ENCODE peak calls at places on chromosomes 12 and 14, in four cellular contexts. A is SK-N-SH, S is HFF-Myc, H is DND-41. U is an unnamed sample.

GRCh38 chr14:58298880-58299664 is 717 bp downstream of the ARID4A start:
- DNase-seq in A (peak), S (no peak), H (peak), U (peak)

GRCh38 chr14:96940009-96940408 is 142.8 kb downstream of the VRK1 start:
- DNase-seq in S (no peak), A (no peak), H (peak), U (peak)

GRCh38 chr12:110578522-110579238 is 4.4 kb downstream of the PPTC7 start:
- DNase-seq in H (no peak), S (no peak), A (no peak), U (no peak)

GRCh38 chr14:57576498-57576897 is 82.8 kb upstream of the CCDC198 start:
- DNase-seq in A (no peak), H (no peak), S (no peak), U (no peak)

GRCh38 chr12:24557738-24558137 is 391.2 kb downstream of the BCAT1 start:
- DNase-seq in H (no peak), S (no peak), A (no peak), U (no peak)

GRCh38 chr14:53152627-53152908 is 555 bp downstream of the DDHD1 start:
- DNase-seq in A (no peak), S (no peak), H (peak), U (no peak)

GRCh38 chr12:47088021-47088944 is 8.5 kb upstream of the AMIGO2 start:
- DNase-seq in A (no peak), S (no peak), H (no peak), U (no peak)

GRCh38 chr14:61417890-61418455 is 96.6 kb downstream of the PRKCH start:
- DNase-seq in A (no peak), S (no peak), H (no peak), U (no peak)

GRCh38 chr12:1355396-1355795 is 239.0 kb downstream of the FBXL14 start:
- DNase-seq in A (no peak), H (no peak), S (no peak), U (no peak)

DNA sequence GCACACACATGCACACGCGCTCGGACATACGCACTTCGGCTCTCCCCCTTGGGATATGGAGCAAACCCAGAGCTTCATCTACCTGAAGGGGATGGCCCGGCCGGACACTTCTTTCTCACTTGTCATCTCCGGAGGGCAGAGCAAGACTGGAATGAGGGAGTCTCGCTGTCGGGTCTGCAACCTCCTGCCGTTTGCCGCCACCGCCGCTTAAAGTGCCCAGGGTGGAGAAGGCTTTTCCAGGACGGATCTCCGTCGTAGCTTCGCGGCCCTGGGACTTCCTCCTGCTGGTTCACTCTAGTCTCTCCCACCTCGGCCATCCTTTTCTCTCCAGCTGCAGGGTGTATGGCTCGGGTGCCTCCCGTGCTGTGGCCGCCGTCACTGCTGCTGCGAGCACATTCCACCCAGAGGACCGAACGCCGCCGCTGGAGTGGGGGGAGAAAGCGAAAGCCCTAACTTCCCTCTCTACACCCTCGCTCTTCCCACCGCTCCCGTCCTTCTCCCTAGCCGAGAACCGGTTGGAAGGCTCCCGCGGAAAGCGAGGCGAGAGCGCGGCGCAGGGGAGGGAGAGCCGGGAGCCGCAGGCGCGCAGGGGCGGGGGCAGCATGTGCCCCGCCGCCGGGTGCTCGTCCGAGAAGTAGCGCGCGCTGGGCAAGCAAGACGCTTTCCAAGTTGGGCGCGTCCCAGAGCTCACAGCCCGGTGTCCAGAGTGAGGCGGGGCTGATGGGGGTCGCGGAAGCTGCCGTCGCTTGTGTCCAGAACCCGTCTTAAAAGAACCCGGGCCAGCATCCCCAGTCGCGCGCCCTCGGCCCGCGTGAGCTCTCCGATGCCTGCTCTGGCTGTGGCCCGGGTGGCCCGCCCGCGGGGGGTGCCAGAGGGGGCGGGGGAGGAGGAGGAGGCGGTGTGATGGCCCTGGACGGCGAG is at the start of gene TRHDE:
- DNase-seq in H (no peak), S (no peak), A (peak), U (no peak)
- H3K4me3 ChIP-seq in H (no peak), S (peak), A (peak), U (no peak)

GRCh38 chr12:30016656-30017055 is 232.9 kb upstream of the TMTC1 start:
- DNase-seq in H (no peak), A (no peak), S (no peak), U (no peak)

GRCh38 chr12:30015661-30016060 is 231.9 kb upstream of the TMTC1 start:
- DNase-seq in H (no peak), S (no peak), A (no peak), U (no peak)

GRCh38 chr12:30010071-30011052 is 226.6 kb upstream of the TMTC1 start:
- DNase-seq in A (no peak), S (no peak), H (no peak), U (no peak)

DNA sequence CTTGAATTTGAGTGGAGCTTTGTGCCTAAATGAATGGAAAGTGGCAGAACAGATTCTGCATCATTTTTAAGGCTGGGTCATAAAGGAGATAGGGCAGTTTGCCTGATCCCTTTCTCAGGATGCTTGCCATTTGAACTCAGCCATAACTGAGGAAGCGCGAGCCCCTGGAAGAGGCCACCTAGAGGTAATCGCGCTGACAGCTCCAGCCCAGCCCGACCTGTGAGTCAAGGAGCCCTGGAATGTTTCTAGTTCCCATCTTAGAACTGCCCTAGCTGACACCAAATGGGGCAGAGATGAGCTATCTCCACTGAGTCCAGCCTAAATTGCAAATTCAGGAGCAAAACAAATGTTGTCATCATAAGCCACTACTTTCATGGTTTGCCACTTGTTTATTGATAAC is 229.3 kb upstream of the TMTC1 start:
- DNase-seq in H (no peak), A (no peak), S (no peak), U (no peak)
- TF ChIP-seq CTCF in H (no peak), A (no peak), S (no peak), U (no peak)

GRCh38 chr12:52020126-52020525 is 13.4 kb downstream of the TAMALIN start:
- DNase-seq in H (no peak), A (no peak), S (no peak), U (no peak)

GRCh38 chr12:52022841-52023181 is 16.1 kb downstream of the TAMALIN start:
- DNase-seq in S (no peak), A (peak), H (no peak), U (no peak)

GRCh38 chr12:52019123-52019770 is 12.5 kb downstream of the TAMALIN start:
- DNase-seq in A (no peak), S (no peak), H (no peak), U (no peak)

GRCh38 chr12:52018448-52019122 is 11.8 kb downstream of the TAMALIN start:
- DNase-seq in S (no peak), H (no peak), A (no peak), U (no peak)

GRCh38 chr12:52020539-52021336 is 14.0 kb downstream of the TAMALIN start:
- DNase-seq in S (no peak), A (peak), H (peak), U (peak)
- H3K4me3 ChIP-seq in S (no peak), A (no peak), H (peak), U (no peak)

DNA sequence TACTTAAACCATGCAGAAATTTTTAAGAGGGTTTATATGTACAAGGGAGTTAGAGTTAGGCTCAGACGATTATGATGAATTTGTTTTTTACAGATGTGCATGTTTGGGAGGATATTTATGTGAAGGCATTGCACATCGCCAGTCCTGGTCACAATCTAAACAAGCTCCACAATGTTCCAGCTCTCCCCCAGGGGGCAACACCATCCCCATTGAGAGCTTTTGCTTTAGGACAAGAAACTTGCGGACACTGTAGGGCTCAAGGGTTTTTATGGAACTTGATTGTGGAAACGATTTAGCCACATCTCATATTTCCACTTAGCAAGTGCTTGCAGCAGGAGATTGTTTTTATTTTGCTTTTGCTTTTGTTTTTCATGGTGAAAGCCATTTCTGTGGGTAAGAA is 276.8 kb upstream of the SRRM4 start:
- DNase-seq in S (no peak), A (peak), H (no peak), U (no peak)
- TF ChIP-seq CTCF in S (no peak), A (no peak), H (no peak), U (no peak)

GRCh38 chr12:27564612-27565213 is 40.7 kb downstream of the PPFIBP1 start:
- DNase-seq in H (no peak), A (no peak), S (no peak), U (no peak)
- H3K4me3 ChIP-seq in H (no peak), A (no peak), S (no peak), U (no peak)

DNA sequence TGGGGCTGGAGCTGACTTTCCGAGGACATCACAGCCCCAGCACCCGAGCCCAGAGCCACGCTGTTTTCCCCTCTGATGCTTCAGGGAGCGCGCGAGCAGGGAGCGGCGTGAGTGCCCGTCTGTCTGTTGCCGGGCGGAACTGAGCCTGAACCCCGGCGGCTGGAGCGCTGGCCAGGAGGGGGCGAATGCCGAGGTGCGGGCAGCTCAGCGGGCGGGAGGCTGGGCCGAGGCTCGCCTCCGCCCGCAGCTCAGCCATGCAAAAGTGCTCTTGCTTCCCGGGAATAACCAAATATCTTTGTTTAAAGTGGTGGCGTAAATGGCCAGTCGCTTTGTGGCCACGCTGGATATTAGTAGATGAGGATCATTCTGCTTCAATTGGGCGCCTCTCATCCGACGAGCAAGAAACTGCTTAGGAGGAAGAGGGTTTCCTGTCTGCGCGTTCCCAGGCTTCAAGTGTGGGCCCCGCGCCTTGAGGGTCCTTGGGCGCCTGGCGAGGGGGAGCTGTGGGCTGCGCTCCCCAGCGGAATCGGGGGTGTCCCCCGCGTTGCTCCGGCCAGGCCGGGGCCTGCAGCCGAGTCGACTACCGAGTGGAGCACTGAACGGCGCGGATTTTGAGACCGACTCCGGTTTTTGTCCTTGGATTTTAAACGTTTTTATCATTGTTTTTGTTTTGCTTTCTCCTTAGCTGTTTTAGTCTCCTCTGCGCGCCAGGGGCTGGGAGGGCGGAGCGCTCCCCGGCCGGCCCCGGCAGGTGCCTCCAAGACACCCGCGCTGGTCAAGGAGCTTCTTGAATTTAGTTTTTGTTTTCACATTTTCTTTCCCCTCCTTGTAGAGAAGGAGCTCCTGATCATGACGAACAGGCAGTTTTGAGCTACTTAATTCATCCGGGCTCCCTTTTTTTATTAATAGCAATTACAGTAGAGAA is 831 bp upstream of the NKX2-1 start:
- DNase-seq in A (peak), S (no peak), H (no peak), U (no peak)
- TF ChIP-seq CTCF in A (peak), S (peak), H (no peak), U (no peak)